ENCODE peak calls at places on chromosomes 7 and 10, in six cellular contexts. I is colonic mucosa, K is kidney epithelial cell, V is lower leg skin, Q is right lobe of liver, A is esophagus squamous epithelium. T is an unnamed sample.

GRCh38 chr10:93997546-93997945 is 3.8 kb downstream of the PLCE1 start:
- DNase-seq in I (no peak), K (no peak), V (no peak), Q (no peak), A (no peak), T (no peak)

GRCh38 chr10:28254290-28254985 is 48.4 kb downstream of the MPP7 start:
- DNase-seq in I (no peak), K (no peak), V (no peak), Q (no peak), A (no peak), T (peak; percentile 80)

GRCh38 chr7:16071246-16071857 is 350.0 kb downstream of the CRPPA start:
- DNase-seq in I (no peak), K (no peak), V (no peak), Q (no peak), A (no peak), T (no peak)

GRCh38 chr7:29795696-29796095 is 10.6 kb upstream of the WIPF3 start:
- DNase-seq in I (no peak), K (no peak), V (no peak), Q (no peak), A (no peak), T (no peak)

GRCh38 chr10:113646337-113647201 is 17.3 kb downstream of the NRAP start:
- DNase-seq in I (no peak), K (no peak), V (no peak), Q (no peak), A (no peak), T (peak; percentile 45)

GRCh38 chr7:43569424-43569823 is 13.5 kb upstream of the STK17A start:
- DNase-seq in I (no peak), K (peak; percentile 55), V (no peak), Q (no peak), A (no peak), T (no peak)

GRCh38 chr10:89278034-89278535 is 23.8 kb upstream of the IFIT2 start:
- DNase-seq in I (peak; percentile 40), K (peak; percentile 96), V (no peak), Q (no peak), A (no peak), T (peak; percentile 68)

GRCh38 chr10:4215963-4216575 is 431.1 kb upstream of the KLF6 start:
- DNase-seq in I (no peak), K (no peak), V (no peak), Q (no peak), A (no peak), T (no peak)

GRCh38 chr7:115634633-115635032 is 395.9 kb downstream of the TFEC start:
- DNase-seq in I (no peak), K (no peak), V (no peak), Q (no peak), A (no peak), T (no peak)

GRCh38 chr10:91420868-91421267 is 10.7 kb downstream of the HECTD2 start:
- DNase-seq in I (no peak), K (no peak), V (no peak), Q (no peak), A (no peak), T (no peak)

GRCh38 chr10:52949899-52950298 is 177.3 kb upstream of the MBL2 start:
- DNase-seq in I (no peak), K (no peak), V (no peak), Q (no peak), A (no peak), T (no peak)

GRCh38 chr10:103277713-103278299 is 868 bp downstream of the INA start:
- DNase-seq in I (no peak), K (no peak), V (no peak), Q (no peak), A (no peak), T (no peak)

GRCh38 chr7:11341285-11341944 is 367.7 kb downstream of the PHF14 start:
- DNase-seq in I (no peak), K (no peak), V (no peak), Q (no peak), A (no peak), T (no peak)

GRCh38 chr7:130367836-130368235 is 12.5 kb upstream of the CPA1 start:
- DNase-seq in I (no peak), K (no peak), V (no peak), Q (peak; percentile 32), A (no peak), T (no peak)

GRCh38 chr10:112585960-112586359 is 138.9 kb downstream of the VTI1A start:
- DNase-seq in I (no peak), K (no peak), V (no peak), Q (no peak), A (no peak), T (no peak)

GRCh38 chr10:62742447-62743105 is 61.9 kb upstream of the ADO start:
- DNase-seq in I (no peak), K (no peak), V (no peak), Q (no peak), A (no peak), T (no peak)

GRCh38 chr10:42939237-42939636 is 137.6 kb upstream of the RET start:
- DNase-seq in I (no peak), K (no peak), V (peak; percentile 37), Q (no peak), A (no peak), T (no peak)

DNA sequence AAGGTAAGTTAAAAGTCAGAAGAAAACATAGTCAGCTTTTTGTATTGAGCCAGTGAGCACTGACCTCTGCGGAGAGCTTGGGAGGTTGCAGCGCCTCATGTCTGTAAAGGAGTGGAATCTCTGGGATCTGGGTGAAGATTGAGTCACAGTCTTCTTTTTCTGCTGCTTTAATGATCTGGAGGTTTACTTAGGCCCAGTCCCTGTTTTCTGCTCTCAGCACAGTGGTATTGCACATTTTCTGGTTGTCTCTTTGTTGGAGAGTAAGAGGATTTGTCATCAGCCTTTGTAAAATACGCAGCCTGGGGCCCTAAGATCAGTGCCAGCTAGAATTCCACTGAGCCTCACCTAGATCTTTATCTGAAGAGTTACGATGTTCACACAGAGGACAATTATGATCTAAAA is 58.3 kb upstream of the GJD4 start:
- DNase-seq in I (no peak), K (peak; percentile 73), V (no peak), Q (no peak), A (no peak), T (no peak)
- TF ChIP-seq CTCF in I (no peak), K (peak; percentile 52), V (no peak), Q (no peak), A (no peak), T (no peak)

GRCh38 chr7:36474283-36475010 is 84.8 kb downstream of the ANLN start:
- DNase-seq in I (no peak), K (no peak), V (no peak), Q (no peak), A (no peak), T (no peak)
- TF ChIP-seq CTCF in I (no peak), K (no peak), V (no peak), Q (no peak), A (no peak), T (no peak)

GRCh38 chr7:50544992-50545391 is 20.2 kb downstream of the DDC start:
- DNase-seq in I (no peak), K (no peak), V (no peak), Q (no peak), A (no peak), T (no peak)
- TF ChIP-seq CTCF in I (no peak), K (no peak), V (no peak), Q (no peak), A (no peak), T (no peak)

DNA sequence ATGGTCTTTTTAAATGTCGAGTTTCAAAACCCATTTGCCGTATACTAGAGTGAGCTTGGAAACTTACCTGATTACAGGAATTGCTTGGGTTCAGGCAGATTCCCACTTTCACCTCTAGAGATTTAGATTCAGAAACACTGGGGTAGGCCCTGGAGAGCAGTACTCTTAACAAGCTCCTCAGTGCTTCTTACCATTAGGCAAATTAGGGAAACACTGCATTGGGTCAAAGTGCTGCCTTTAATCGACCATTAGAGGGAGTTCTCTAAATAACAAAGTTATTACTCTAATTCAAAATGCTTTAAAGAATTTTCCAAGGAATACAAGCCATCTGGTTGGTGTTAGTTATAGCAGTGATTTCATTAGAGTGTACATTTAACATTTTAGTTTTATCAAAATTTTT is 324.6 kb downstream of the GFRA1 start:
- DNase-seq in I (no peak), K (no peak), V (no peak), Q (no peak), A (no peak), T (no peak)
- TF ChIP-seq CTCF in I (no peak), K (no peak), V (no peak), Q (peak; percentile 59), A (no peak), T (no peak)

DNA sequence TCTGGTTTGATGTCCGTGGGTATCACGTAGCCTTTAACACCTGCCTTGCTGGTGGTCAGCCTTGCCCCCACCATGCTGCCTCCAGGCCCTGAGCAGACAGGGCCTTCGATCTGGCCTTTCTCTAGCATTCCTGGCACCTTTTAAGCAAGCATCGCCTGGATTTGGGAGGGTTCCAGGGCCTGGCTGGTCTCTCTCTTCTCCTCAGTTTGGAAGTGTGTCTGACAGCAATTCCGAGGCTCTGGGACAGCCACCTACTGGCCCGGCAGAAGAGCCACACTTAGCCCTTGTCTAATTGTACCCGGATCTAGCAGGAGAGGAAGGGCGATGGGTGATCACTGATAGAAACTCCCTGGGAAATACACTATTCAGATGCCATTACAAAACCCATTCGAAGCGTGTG is 441.3 kb upstream of the MKI67 start:
- DNase-seq in I (no peak), K (no peak), V (peak; percentile 23), Q (no peak), A (no peak), T (no peak)
- TF ChIP-seq CTCF in I (no peak), K (no peak), V (no peak), Q (no peak), A (no peak), T (no peak)

DNA sequence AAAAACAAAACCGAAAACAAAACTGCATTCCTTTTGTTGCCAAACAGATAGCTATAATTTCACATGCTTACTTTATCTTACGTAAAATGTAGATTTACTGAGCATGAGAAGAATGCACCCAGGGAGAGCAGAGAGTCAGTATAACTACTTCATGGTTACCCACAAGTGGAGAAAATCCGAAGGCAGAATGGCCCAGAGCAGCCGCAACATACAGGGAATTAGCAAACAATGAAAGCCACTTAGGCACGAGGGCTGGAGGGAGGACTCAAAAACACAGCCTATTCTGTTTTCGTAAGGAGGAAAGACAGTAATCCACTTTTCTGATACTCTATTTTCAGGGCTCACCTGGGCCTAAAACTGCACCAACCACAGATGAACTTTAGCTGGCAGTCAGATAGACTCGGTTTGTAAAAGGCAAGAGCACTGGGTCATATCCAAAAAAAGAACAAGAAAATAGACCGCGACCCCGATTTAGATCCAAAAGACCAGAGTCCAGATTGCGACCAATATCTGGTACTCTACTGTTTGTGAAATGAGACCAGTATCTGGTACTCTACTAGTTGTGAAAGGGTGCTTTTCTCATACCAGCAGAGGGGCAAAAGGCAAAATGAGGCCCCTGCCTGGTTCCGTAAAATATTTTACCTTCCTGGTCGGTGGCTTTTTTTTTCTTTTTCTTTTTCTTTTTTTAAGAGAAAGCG is 1.3 kb downstream of the ITPRIP start:
- DNase-seq in I (peak; percentile 21), K (no peak), V (no peak), Q (no peak), A (no peak), T (no peak)
- TF ChIP-seq CTCF in I (no peak), K (no peak), V (no peak), Q (no peak), A (no peak), T (no peak)

DNA sequence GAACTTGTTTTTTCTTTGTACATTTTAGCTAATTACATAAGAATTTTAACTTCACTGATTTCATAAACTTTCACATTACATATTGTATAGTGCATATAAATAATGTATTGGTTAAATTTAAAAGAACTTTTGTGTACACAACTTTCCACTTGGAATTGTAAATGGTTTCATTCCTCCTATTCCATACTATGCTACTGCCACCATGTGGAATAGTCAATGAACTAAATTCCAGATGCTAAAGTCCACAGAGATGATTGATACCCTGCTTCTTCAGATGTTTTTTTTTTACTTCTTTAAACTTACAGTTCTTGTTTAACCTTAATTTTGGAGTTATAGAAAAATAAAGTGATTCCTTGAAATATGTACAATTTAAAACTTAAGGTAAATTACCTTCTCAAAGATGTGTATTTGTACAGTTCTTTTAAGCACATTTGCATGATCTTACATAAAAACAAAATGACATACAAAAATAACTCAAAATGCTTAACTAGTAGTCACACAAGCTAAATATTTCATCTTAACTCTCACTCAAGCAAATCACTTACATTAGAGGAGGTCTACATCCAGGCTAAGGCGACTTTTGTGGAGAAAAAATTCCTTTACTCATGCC is 247.6 kb upstream of the HGF start:
- DNase-seq in I (no peak), K (no peak), V (no peak), Q (no peak), A (no peak), T (no peak)
- TF ChIP-seq CTCF in I (peak; percentile 30), K (peak; percentile 54), V (no peak), Q (peak; percentile 59), A (peak; percentile 37), T (peak; percentile 40)